ENCODE peak calls at places on chromosome 14, in seven cellular contexts. One of them, this sample, is unnamed.
A peak's percentile ranks its signal among the peaks of the same experiment; 100 is the strongest.

GRCh38 chr14:50321009-50321660 is 9.0 kb downstream of the DMAC2L start:
- DNase-seq in T follicular helper cell: peak; percentile 56
- DNase-seq in GM03348: peak; percentile 79
- DNase-seq in GM04504: peak; percentile 83
- DNase-seq in body of pancreas: peak; percentile 68
- DNase-seq in astrocyte of the cerebellum: peak; percentile 82
- DNase-seq in OCI-M1: peak; percentile 92
- DNase-seq in this sample: peak; percentile 94

GRCh38 chr14:87869619-87870583 is 123.1 kb downstream of the GALC start:
- DNase-seq in astrocyte of the cerebellum: peak; percentile 56
- DNase-seq in T follicular helper cell: no peak
- DNase-seq in GM04504: peak; percentile 64
- DNase-seq in OCI-M1: peak; percentile 25
- DNase-seq in GM03348: peak; percentile 51
- DNase-seq in body of pancreas: no peak
- DNase-seq in this sample: peak; percentile 79

GRCh38 chr14:58822856-58823255 is 185.1 kb downstream of the DACT1 start:
- DNase-seq in T follicular helper cell: no peak
- DNase-seq in OCI-M1: no peak
- DNase-seq in astrocyte of the cerebellum: no peak
- DNase-seq in GM04504: no peak
- DNase-seq in body of pancreas: no peak
- DNase-seq in GM03348: no peak
- DNase-seq in this sample: no peak

GRCh38 chr14:48937796-48938195 is 648.4 kb downstream of the RPS29 start:
- DNase-seq in GM04504: no peak
- DNase-seq in GM03348: no peak
- DNase-seq in body of pancreas: no peak
- DNase-seq in OCI-M1: no peak
- DNase-seq in astrocyte of the cerebellum: no peak
- DNase-seq in T follicular helper cell: no peak
- DNase-seq in this sample: no peak

GRCh38 chr14:36647827-36648753 is 13.6 kb upstream of the PAX9 start:
- DNase-seq in GM03348: peak; percentile 78
- DNase-seq in OCI-M1: no peak
- DNase-seq in T follicular helper cell: no peak
- DNase-seq in astrocyte of the cerebellum: no peak
- DNase-seq in body of pancreas: peak; percentile 43
- DNase-seq in GM04504: no peak
- DNase-seq in this sample: peak; percentile 26

GRCh38 chr14:93965287-93965821 is 11.0 kb downstream of the ASB2 start:
- DNase-seq in OCI-M1: no peak
- DNase-seq in GM04504: peak; percentile 88
- DNase-seq in body of pancreas: no peak
- DNase-seq in astrocyte of the cerebellum: peak; percentile 84
- DNase-seq in GM03348: peak; percentile 83
- DNase-seq in T follicular helper cell: no peak
- DNase-seq in this sample: peak; percentile 90

GRCh38 chr14:36271939-36272907 is 48.2 kb downstream of the MBIP start:
- DNase-seq in OCI-M1: peak; percentile 10
- DNase-seq in T follicular helper cell: no peak
- DNase-seq in body of pancreas: no peak
- DNase-seq in GM04504: no peak
- DNase-seq in GM03348: peak; percentile 37
- DNase-seq in astrocyte of the cerebellum: peak; percentile 6
- DNase-seq in this sample: peak; percentile 19

GRCh38 chr14:95361373-95362179 is 41.9 kb upstream of the CLMN start:
- DNase-seq in GM03348: peak; percentile 40
- DNase-seq in GM04504: no peak
- DNase-seq in body of pancreas: peak; percentile 72
- DNase-seq in astrocyte of the cerebellum: no peak
- DNase-seq in OCI-M1: peak; percentile 13
- DNase-seq in T follicular helper cell: no peak
- DNase-seq in this sample: peak; percentile 20

GRCh38 chr14:26594148-26594547 is 3.7 kb downstream of the NOVA1 start:
- DNase-seq in GM03348: no peak
- DNase-seq in body of pancreas: no peak
- DNase-seq in GM04504: no peak
- DNase-seq in OCI-M1: no peak
- DNase-seq in T follicular helper cell: no peak
- DNase-seq in astrocyte of the cerebellum: no peak
- DNase-seq in this sample: peak; percentile 11

GRCh38 chr14:20332386-20332945 is 613 bp downstream of the CCNB1IP1 start:
- DNase-seq in T follicular helper cell: no peak
- DNase-seq in astrocyte of the cerebellum: no peak
- DNase-seq in body of pancreas: no peak
- DNase-seq in GM03348: peak; percentile 21
- DNase-seq in GM04504: no peak
- DNase-seq in OCI-M1: peak; percentile 41
- DNase-seq in this sample: peak; percentile 16

GRCh38 chr14:60775296-60775695 is 40.7 kb downstream of the MNAT1 start:
- DNase-seq in body of pancreas: no peak
- DNase-seq in T follicular helper cell: no peak
- DNase-seq in GM04504: peak; percentile 10
- DNase-seq in astrocyte of the cerebellum: peak; percentile 31
- DNase-seq in OCI-M1: no peak
- DNase-seq in GM03348: peak; percentile 65
- DNase-seq in this sample: peak; percentile 69

GRCh38 chr14:102975662-102976061 is 53.2 kb downstream of the AMN start:
- DNase-seq in body of pancreas: no peak
- DNase-seq in GM03348: no peak
- DNase-seq in T follicular helper cell: no peak
- DNase-seq in GM04504: no peak
- DNase-seq in OCI-M1: no peak
- DNase-seq in astrocyte of the cerebellum: no peak
- DNase-seq in this sample: no peak

GRCh38 chr14:81312289-81312876 is 87.7 kb downstream of the STON2 start:
- DNase-seq in T follicular helper cell: no peak
- DNase-seq in OCI-M1: no peak
- DNase-seq in body of pancreas: no peak
- DNase-seq in astrocyte of the cerebellum: no peak
- DNase-seq in GM04504: no peak
- DNase-seq in GM03348: no peak
- DNase-seq in this sample: no peak

GRCh38 chr14:63982156-63982555 is 129.4 kb downstream of the SYNE2 start:
- DNase-seq in GM03348: no peak
- DNase-seq in body of pancreas: no peak
- DNase-seq in GM04504: no peak
- DNase-seq in astrocyte of the cerebellum: no peak
- DNase-seq in OCI-M1: no peak
- DNase-seq in T follicular helper cell: no peak
- DNase-seq in this sample: no peak

GRCh38 chr14:24392327-24393098 is 6.3 kb upstream of the NYNRIN start:
- DNase-seq in GM04504: no peak
- DNase-seq in GM03348: peak; percentile 53
- DNase-seq in T follicular helper cell: no peak
- DNase-seq in body of pancreas: no peak
- DNase-seq in OCI-M1: peak; percentile 63
- DNase-seq in astrocyte of the cerebellum: no peak
- DNase-seq in this sample: peak; percentile 57

GRCh38 chr14:95651028-95651427 is 35.2 kb upstream of the TCL1B start:
- DNase-seq in T follicular helper cell: no peak
- DNase-seq in GM03348: no peak
- DNase-seq in OCI-M1: no peak
- DNase-seq in astrocyte of the cerebellum: no peak
- DNase-seq in body of pancreas: no peak
- DNase-seq in GM04504: no peak
- DNase-seq in this sample: no peak

GRCh38 chr14:22520235-22520634 is 68.8 kb downstream of the DAD1 start:
- DNase-seq in GM03348: peak; percentile 66
- DNase-seq in GM04504: peak; percentile 20
- DNase-seq in astrocyte of the cerebellum: no peak
- DNase-seq in T follicular helper cell: no peak
- DNase-seq in OCI-M1: peak; percentile 41
- DNase-seq in body of pancreas: no peak
- DNase-seq in this sample: peak; percentile 81

GRCh38 chr14:104130974-104131651 is 7.3 kb upstream of the KIF26A start:
- DNase-seq in body of pancreas: peak; percentile 74
- DNase-seq in OCI-M1: peak; percentile 50
- DNase-seq in GM04504: no peak
- DNase-seq in astrocyte of the cerebellum: no peak
- DNase-seq in GM03348: peak; percentile 68
- DNase-seq in T follicular helper cell: no peak
- DNase-seq in this sample: peak; percentile 4

GRCh38 chr14:61460853-61461611 is 139.7 kb downstream of the PRKCH start:
- DNase-seq in T follicular helper cell: peak; percentile 41
- DNase-seq in GM04504: no peak
- DNase-seq in OCI-M1: peak; percentile 29
- DNase-seq in body of pancreas: peak; percentile 21
- DNase-seq in astrocyte of the cerebellum: no peak
- DNase-seq in GM03348: no peak
- DNase-seq in this sample: no peak

This sample was measured in fibroblast of the aortic adventitia.